ENCODE peak calls at places on chromosomes 3 and 15, in seven cellular contexts. Y is PC-9, V is endothelial cell, R is heart left ventricle, J is WTC11, I is brain microvascular endothelial cell, A is fibroblast of mammary gland. F is an unnamed sample.

GRCh38 chr3:146164951-146165350 is 4.0 kb upstream of the PLOD2 start:
- DNase-seq in I (no peak), R (no peak), Y (no peak), A (no peak), J (no peak), V (no peak), F (no peak)

GRCh38 chr15:94075349-94075748 is 156.0 kb upstream of the MCTP2 start:
- DNase-seq in V (no peak), I (no peak), R (peak; percentile 47), A (peak; percentile 87), Y (no peak), J (no peak), F (no peak)

GRCh38 chr3:26652157-26652556 is 29.6 kb downstream of the LRRC3B start:
- DNase-seq in A (no peak), J (no peak), R (peak; percentile 34), V (no peak), I (no peak), Y (no peak), F (no peak)

GRCh38 chr3:193938613-193939012 is 197.3 kb upstream of the HES1 start:
- DNase-seq in Y (no peak), I (no peak), A (no peak), J (peak; percentile 36), R (no peak), V (no peak), F (no peak)

GRCh38 chr15:26971303-26972018 is 480 bp downstream of the GABRG3 start:
- DNase-seq in V (peak; percentile 41), J (peak; percentile 49), Y (no peak), A (no peak), R (no peak), I (no peak), F (no peak)

GRCh38 chr15:42138411-42138810 is 18.0 kb downstream of the PLA2G4F start:
- DNase-seq in V (no peak), J (no peak), A (no peak), R (no peak), Y (no peak), I (no peak), F (no peak)

GRCh38 chr3:196127308-196128040 is 45.6 kb upstream of the TFRC start:
- DNase-seq in R (no peak), I (no peak), J (no peak), Y (peak; percentile 51), V (no peak), A (no peak), F (peak; percentile 17)

GRCh38 chr15:49370782-49371181 is 52.3 kb upstream of the FGF7 start:
- DNase-seq in I (peak; percentile 19), V (no peak), A (peak; percentile 53), R (no peak), J (no peak), Y (no peak), F (no peak)

GRCh38 chr3:37607604-37608003 is 254.1 kb upstream of the CTDSPL start:
- DNase-seq in R (no peak), V (no peak), Y (no peak), I (no peak), A (no peak), J (no peak), F (no peak)
- TF ChIP-seq CTCF in R (no peak), V (no peak), Y (no peak), I (no peak), A (no peak), J (no peak), F (no peak)

GRCh38 chr3:164806188-164806587 is 272.1 kb downstream of the SI start:
- DNase-seq in V (no peak), I (no peak), R (no peak), Y (no peak), A (no peak), J (no peak), F (no peak)
- TF ChIP-seq CTCF in V (no peak), I (peak; percentile 16), R (no peak), Y (no peak), A (no peak), J (no peak), F (no peak)

GRCh38 chr3:50347187-50347813 is 1.8 kb upstream of the ZMYND10 start:
- DNase-seq in R (peak; percentile 73), Y (peak; percentile 72), I (peak; percentile 49), V (peak; percentile 68), J (peak; percentile 68), A (peak; percentile 75), F (peak; percentile 76)
- TF ChIP-seq CTCF in R (peak; percentile 55), Y (peak; percentile 68), I (peak; percentile 74), V (peak; percentile 65), J (peak; percentile 57), A (peak; percentile 58), F (peak; percentile 33)

GRCh38 chr3:150828997-150829396 is 66.0 kb upstream of the SIAH2 start:
- DNase-seq in A (no peak), V (no peak), I (no peak), Y (no peak), R (no peak), J (no peak), F (no peak)

GRCh38 chr3:150829408-150829807 is 66.4 kb upstream of the SIAH2 start:
- DNase-seq in J (no peak), I (no peak), R (no peak), A (no peak), Y (no peak), V (no peak), F (no peak)

GRCh38 chr3:150828261-150828660 is 65.3 kb upstream of the SIAH2 start:
- DNase-seq in V (no peak), I (no peak), A (no peak), Y (no peak), J (no peak), R (no peak), F (no peak)

GRCh38 chr3:150830745-150831144 is 67.8 kb upstream of the SIAH2 start:
- DNase-seq in R (no peak), Y (no peak), J (no peak), I (no peak), A (no peak), V (no peak), F (no peak)

GRCh38 chr3:150830094-150830681 is 67.2 kb upstream of the SIAH2 start:
- DNase-seq in V (no peak), Y (no peak), A (no peak), R (no peak), J (peak; percentile 19), I (no peak), F (peak; percentile 33)
- TF ChIP-seq CTCF in V (no peak), Y (peak; percentile 54), A (peak; percentile 11), R (no peak), J (no peak), I (peak; percentile 58), F (peak; percentile 40)

GRCh38 chr3:20185733-20186599 is at the start of gene SGO1:
- DNase-seq in A (peak; percentile 96), V (peak; percentile 99), R (peak; percentile 99), I (peak; percentile 99), J (peak; percentile 99), Y (peak; percentile 98), F (peak; percentile 98)
- TF ChIP-seq CTCF in A (no peak), V (no peak), R (no peak), I (no peak), J (no peak), Y (no peak), F (no peak)

DNA sequence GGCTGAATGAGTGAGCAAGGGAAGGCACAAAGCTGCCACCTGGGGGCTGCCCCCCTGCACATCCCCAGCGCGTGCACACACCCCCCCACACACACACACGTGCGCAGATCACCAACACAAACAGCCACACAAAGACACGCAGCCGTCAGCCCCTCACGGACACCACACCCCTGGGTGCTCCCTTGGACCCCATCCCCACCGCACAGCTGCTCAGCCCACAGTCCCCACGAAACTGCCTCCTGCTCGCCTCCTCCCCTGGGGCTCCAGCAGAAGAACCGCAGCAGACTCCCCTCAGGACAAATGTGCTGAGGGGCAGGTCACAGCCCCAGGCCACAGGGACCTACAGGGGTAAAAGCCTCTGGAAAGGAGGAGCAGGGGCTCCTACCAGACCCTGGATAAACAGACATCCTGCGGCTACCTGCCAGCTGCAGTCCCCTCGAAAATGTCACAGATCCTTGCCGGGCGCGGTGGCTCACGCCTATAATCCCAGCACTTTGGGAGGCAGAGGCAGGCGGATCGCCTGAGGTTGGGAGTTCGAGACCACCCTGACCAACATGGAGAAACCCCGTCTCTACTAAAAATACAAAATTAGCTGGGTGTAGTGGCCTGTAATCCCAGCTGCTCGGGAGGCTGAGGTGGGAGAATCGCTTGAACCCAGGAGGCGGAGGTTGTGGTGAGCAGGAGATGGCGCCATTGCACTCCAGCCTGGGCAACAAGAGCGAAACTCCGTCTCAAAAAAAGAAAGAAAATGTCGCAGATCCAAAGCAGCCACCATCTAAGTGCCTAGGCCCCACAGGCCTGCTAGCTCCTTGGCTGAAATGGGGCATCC is 6.5 kb downstream of the TWF2 start:
- DNase-seq in I (no peak), Y (no peak), A (no peak), J (no peak), R (no peak), V (no peak), F (no peak)
- TF ChIP-seq CTCF in I (peak; percentile 18), Y (no peak), A (no peak), J (peak; percentile 18), R (no peak), V (no peak), F (no peak)

GRCh38 chr3:95521396-95521795 is 1293.0 kb upstream of the EPHA6 start:
- DNase-seq in R (no peak), V (no peak), I (no peak), Y (no peak), A (no peak), J (no peak), F (no peak)
- TF ChIP-seq CTCF in R (no peak), V (no peak), I (no peak), Y (no peak), A (no peak), J (no peak), F (no peak)

F was measured in Calu3.